ENCODE peak calls at places on chromosomes 2 and 18, in seven cellular contexts. One of them, this sample, is unnamed.

GRCh38 chr2:183117226-183117625 is 7.0 kb upstream of the NUP35 start:
- DNase-seq in K562: no peak
- DNase-seq in HepG2: peak
- DNase-seq in A549: no peak
- DNase-seq in endothelial cell of umbilical vein: no peak
- DNase-seq in WTC11: no peak
- DNase-seq in NB4: no peak
- DNase-seq in this sample: no peak

GRCh38 chr2:1459727-1460126 is 46.5 kb downstream of the TPO start:
- DNase-seq in K562: no peak
- DNase-seq in HepG2: no peak
- DNase-seq in A549: no peak
- DNase-seq in endothelial cell of umbilical vein: no peak
- DNase-seq in WTC11: no peak
- DNase-seq in NB4: no peak
- DNase-seq in this sample: no peak

GRCh38 chr2:161650116-161651015 is 26.1 kb downstream of the SLC4A10 start:
- DNase-seq in K562: no peak
- DNase-seq in HepG2: no peak
- DNase-seq in A549: no peak
- DNase-seq in endothelial cell of umbilical vein: no peak
- DNase-seq in WTC11: no peak
- DNase-seq in NB4: no peak
- DNase-seq in this sample: no peak

GRCh38 chr2:67295851-67296250 is 101.3 kb upstream of the ETAA1 start:
- DNase-seq in K562: no peak
- DNase-seq in HepG2: no peak
- DNase-seq in A549: no peak
- DNase-seq in endothelial cell of umbilical vein: no peak
- DNase-seq in WTC11: no peak
- DNase-seq in NB4: no peak
- DNase-seq in this sample: no peak

GRCh38 chr2:17822452-17823117 is 6.3 kb downstream of the MSGN1 start:
- DNase-seq in K562: no peak
- DNase-seq in HepG2: no peak
- DNase-seq in A549: no peak
- DNase-seq in endothelial cell of umbilical vein: no peak
- DNase-seq in WTC11: no peak
- DNase-seq in NB4: no peak
- DNase-seq in this sample: no peak

GRCh38 chr2:239586651-239587310 is 186.0 kb upstream of the HDAC4 start:
- DNase-seq in K562: no peak
- DNase-seq in HepG2: peak
- DNase-seq in A549: no peak
- DNase-seq in endothelial cell of umbilical vein: no peak
- DNase-seq in WTC11: peak
- DNase-seq in NB4: no peak
- DNase-seq in this sample: no peak

GRCh38 chr2:13968811-13969210 is 663.7 kb upstream of the LRATD1 start:
- DNase-seq in K562: no peak
- DNase-seq in HepG2: no peak
- DNase-seq in A549: no peak
- DNase-seq in endothelial cell of umbilical vein: no peak
- DNase-seq in WTC11: no peak
- DNase-seq in NB4: no peak
- DNase-seq in this sample: no peak

GRCh38 chr18:59954746-59955145 is 55.0 kb downstream of the PMAIP1 start:
- DNase-seq in K562: no peak
- DNase-seq in HepG2: peak
- DNase-seq in A549: peak
- DNase-seq in endothelial cell of umbilical vein: no peak
- DNase-seq in WTC11: no peak
- DNase-seq in NB4: no peak
- DNase-seq in this sample: peak

GRCh38 chr18:21958707-21959457 is 210.5 kb upstream of the GATA6 start:
- DNase-seq in K562: no peak
- DNase-seq in HepG2: no peak
- DNase-seq in A549: no peak
- DNase-seq in endothelial cell of umbilical vein: no peak
- DNase-seq in WTC11: no peak
- DNase-seq in NB4: no peak
- DNase-seq in this sample: no peak

GRCh38 chr2:240450532-240451107 is 15.2 kb downstream of the GPC1 start:
- DNase-seq in K562: no peak
- DNase-seq in HepG2: no peak
- DNase-seq in A549: no peak
- DNase-seq in endothelial cell of umbilical vein: no peak
- DNase-seq in WTC11: no peak
- DNase-seq in NB4: no peak
- DNase-seq in this sample: no peak

GRCh38 chr2:227785293-227785692 is 28.3 kb upstream of the CCL20 start:
- DNase-seq in K562: no peak
- DNase-seq in HepG2: no peak
- DNase-seq in A549: no peak
- DNase-seq in endothelial cell of umbilical vein: no peak
- DNase-seq in WTC11: no peak
- DNase-seq in NB4: no peak
- DNase-seq in this sample: no peak

GRCh38 chr2:17133052-17133671 is 385.1 kb downstream of the RAD51AP2 start:
- DNase-seq in K562: no peak
- DNase-seq in HepG2: no peak
- DNase-seq in A549: no peak
- DNase-seq in endothelial cell of umbilical vein: no peak
- DNase-seq in WTC11: no peak
- DNase-seq in NB4: no peak
- DNase-seq in this sample: no peak

GRCh38 chr2:226794751-226795171 is 4.9 kb downstream of the IRS1 start:
- DNase-seq in K562: no peak
- DNase-seq in HepG2: no peak
- DNase-seq in A549: peak
- DNase-seq in endothelial cell of umbilical vein: no peak
- DNase-seq in WTC11: no peak
- DNase-seq in NB4: no peak
- DNase-seq in this sample: no peak

GRCh38 chr2:162073776-162074578 is at the start of gene DPP4:
- DNase-seq in K562: no peak
- DNase-seq in HepG2: peak
- DNase-seq in A549: peak
- DNase-seq in endothelial cell of umbilical vein: peak
- DNase-seq in WTC11: peak
- DNase-seq in NB4: peak
- DNase-seq in this sample: no peak

GRCh38 chr2:26590439-26590838 is 50.7 kb downstream of the CIB4 start:
- DNase-seq in K562: no peak
- DNase-seq in HepG2: no peak
- DNase-seq in A549: no peak
- DNase-seq in endothelial cell of umbilical vein: no peak
- DNase-seq in WTC11: peak
- DNase-seq in NB4: no peak
- DNase-seq in this sample: no peak

GRCh38 chr2:202152104-202152771 is 79.2 kb downstream of the KIAA2012 start:
- DNase-seq in K562: no peak
- DNase-seq in HepG2: no peak
- DNase-seq in A549: no peak
- DNase-seq in endothelial cell of umbilical vein: no peak
- DNase-seq in WTC11: no peak
- DNase-seq in NB4: no peak
- DNase-seq in this sample: no peak

GRCh38 chr2:239729681-239730566 is 295.2 kb downstream of the NDUFA10 start:
- DNase-seq in K562: no peak
- DNase-seq in HepG2: no peak
- DNase-seq in A549: no peak
- DNase-seq in endothelial cell of umbilical vein: no peak
- DNase-seq in WTC11: no peak
- DNase-seq in NB4: no peak
- DNase-seq in this sample: no peak

GRCh38 chr2:182031956-182032355 is 46.3 kb downstream of the PPP1R1C start:
- DNase-seq in K562: no peak
- DNase-seq in HepG2: no peak
- DNase-seq in A549: no peak
- DNase-seq in endothelial cell of umbilical vein: no peak
- DNase-seq in WTC11: no peak
- DNase-seq in NB4: no peak
- DNase-seq in this sample: no peak
- TF ChIP-seq MAX in K562: no peak
- TF ChIP-seq MAX in HepG2: no peak
- TF ChIP-seq MAX in A549: no peak
- TF ChIP-seq MAX in endothelial cell of umbilical vein: no peak
- TF ChIP-seq MAX in WTC11: no peak
- TF ChIP-seq MAX in NB4: no peak
- TF ChIP-seq MAX in this sample: no peak

DNA sequence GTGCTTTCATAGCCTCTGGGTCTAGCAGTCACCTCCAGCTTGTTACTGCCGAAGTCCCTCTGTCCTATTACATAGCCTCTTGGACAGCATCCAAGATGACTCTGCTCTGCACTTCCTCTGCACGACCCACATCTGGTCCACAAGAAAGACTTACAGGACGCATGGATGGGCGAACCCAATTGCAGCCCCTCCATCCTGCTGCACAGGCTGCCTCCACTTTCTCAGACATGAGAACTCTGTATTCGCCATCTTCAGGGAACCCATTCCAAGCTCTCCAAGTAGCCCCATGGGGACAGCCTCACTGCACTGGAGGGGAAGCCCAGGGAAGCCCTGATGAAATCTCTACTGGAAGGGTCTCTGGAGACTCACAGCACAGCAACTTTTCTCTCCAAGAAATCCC is 172.1 kb downstream of the GFPT1 start:
- DNase-seq in K562: no peak
- DNase-seq in HepG2: peak
- DNase-seq in A549: no peak
- DNase-seq in endothelial cell of umbilical vein: peak
- DNase-seq in WTC11: no peak
- DNase-seq in NB4: no peak
- DNase-seq in this sample: no peak
- TF ChIP-seq MAX in K562: no peak
- TF ChIP-seq MAX in HepG2: no peak
- TF ChIP-seq MAX in A549: no peak
- TF ChIP-seq MAX in endothelial cell of umbilical vein: no peak
- TF ChIP-seq MAX in WTC11: no peak
- TF ChIP-seq MAX in NB4: no peak
- TF ChIP-seq MAX in this sample: no peak

GRCh38 chr18:46668135-46668534 is 11.1 kb upstream of the LOXHD1 start:
- DNase-seq in K562: no peak
- DNase-seq in HepG2: no peak
- DNase-seq in A549: no peak
- DNase-seq in endothelial cell of umbilical vein: no peak
- DNase-seq in WTC11: no peak
- DNase-seq in NB4: no peak
- DNase-seq in this sample: no peak
- TF ChIP-seq MAX in K562: no peak
- TF ChIP-seq MAX in HepG2: no peak
- TF ChIP-seq MAX in A549: no peak
- TF ChIP-seq MAX in endothelial cell of umbilical vein: no peak
- TF ChIP-seq MAX in WTC11: no peak
- TF ChIP-seq MAX in NB4: no peak
- TF ChIP-seq MAX in this sample: no peak

DNA sequence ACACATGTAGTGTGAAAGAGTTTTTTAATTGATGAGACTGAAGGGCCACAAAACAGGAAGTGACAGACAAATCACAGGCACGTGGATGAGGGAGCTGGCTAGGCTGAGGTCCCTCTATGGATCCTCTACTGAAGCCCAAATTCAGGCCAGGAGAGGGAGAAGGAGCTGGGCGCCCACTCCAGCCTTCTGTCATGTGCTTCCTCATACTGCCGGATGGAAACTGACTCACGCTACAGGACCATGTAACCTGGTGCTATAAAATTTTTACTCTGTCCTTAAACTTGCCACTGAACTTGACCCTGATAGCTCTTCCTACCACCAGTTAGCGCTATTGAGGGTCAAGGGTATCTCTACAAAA is 31.3 kb downstream of the PSTPIP2 start:
- DNase-seq in K562: peak
- DNase-seq in HepG2: no peak
- DNase-seq in A549: no peak
- DNase-seq in endothelial cell of umbilical vein: no peak
- DNase-seq in WTC11: no peak
- DNase-seq in NB4: peak
- DNase-seq in this sample: no peak
- TF ChIP-seq MAX in K562: peak
- TF ChIP-seq MAX in HepG2: no peak
- TF ChIP-seq MAX in A549: no peak
- TF ChIP-seq MAX in endothelial cell of umbilical vein: no peak
- TF ChIP-seq MAX in WTC11: no peak
- TF ChIP-seq MAX in NB4: no peak
- TF ChIP-seq MAX in this sample: no peak

DNA sequence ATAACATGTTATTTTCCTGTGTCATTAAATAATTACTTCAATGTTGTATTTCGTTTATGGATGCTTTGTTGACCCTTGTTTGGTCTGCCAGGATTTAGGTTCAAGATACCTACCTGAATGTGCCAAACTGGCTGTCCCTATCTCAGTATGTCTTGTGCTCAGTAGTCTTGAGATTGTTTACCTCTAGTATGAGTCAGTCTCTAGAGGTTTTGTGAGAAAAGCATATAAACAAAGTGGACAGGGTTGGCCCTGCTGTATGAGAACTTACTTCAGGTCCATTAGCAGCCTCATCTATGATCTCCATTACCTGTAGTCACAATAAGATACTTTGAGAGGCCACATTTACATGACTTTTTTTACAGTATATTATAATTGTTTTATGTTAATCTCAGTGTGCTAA is 17.8 kb downstream of the DDX18 start:
- DNase-seq in K562: no peak
- DNase-seq in HepG2: no peak
- DNase-seq in A549: no peak
- DNase-seq in endothelial cell of umbilical vein: no peak
- DNase-seq in WTC11: no peak
- DNase-seq in NB4: no peak
- DNase-seq in this sample: no peak
- TF ChIP-seq MAX in K562: no peak
- TF ChIP-seq MAX in HepG2: no peak
- TF ChIP-seq MAX in A549: no peak
- TF ChIP-seq MAX in endothelial cell of umbilical vein: no peak
- TF ChIP-seq MAX in WTC11: no peak
- TF ChIP-seq MAX in NB4: no peak
- TF ChIP-seq MAX in this sample: no peak

GRCh38 chr18:76131738-76132137 is 363.3 kb downstream of the ZNF516 start:
- DNase-seq in K562: no peak
- DNase-seq in HepG2: no peak
- DNase-seq in A549: no peak
- DNase-seq in endothelial cell of umbilical vein: no peak
- DNase-seq in WTC11: no peak
- DNase-seq in NB4: peak
- DNase-seq in this sample: no peak
- TF ChIP-seq MAX in K562: no peak
- TF ChIP-seq MAX in HepG2: no peak
- TF ChIP-seq MAX in A549: no peak
- TF ChIP-seq MAX in endothelial cell of umbilical vein: no peak
- TF ChIP-seq MAX in WTC11: no peak
- TF ChIP-seq MAX in NB4: no peak
- TF ChIP-seq MAX in this sample: no peak

GRCh38 chr2:76642122-76642521 is 880.1 kb downstream of the LRRTM4 start:
- DNase-seq in K562: no peak
- DNase-seq in HepG2: no peak
- DNase-seq in A549: no peak
- DNase-seq in endothelial cell of umbilical vein: no peak
- DNase-seq in WTC11: no peak
- DNase-seq in NB4: no peak
- DNase-seq in this sample: no peak

GRCh38 chr2:76641506-76641905 is 880.7 kb downstream of the LRRTM4 start:
- DNase-seq in K562: no peak
- DNase-seq in HepG2: no peak
- DNase-seq in A549: no peak
- DNase-seq in endothelial cell of umbilical vein: no peak
- DNase-seq in WTC11: no peak
- DNase-seq in NB4: no peak
- DNase-seq in this sample: no peak

GRCh38 chr2:76640905-76641304 is 881.3 kb downstream of the LRRTM4 start:
- DNase-seq in K562: no peak
- DNase-seq in HepG2: no peak
- DNase-seq in A549: no peak
- DNase-seq in endothelial cell of umbilical vein: no peak
- DNase-seq in WTC11: no peak
- DNase-seq in NB4: no peak
- DNase-seq in this sample: no peak
- TF ChIP-seq MAX in K562: no peak
- TF ChIP-seq MAX in HepG2: no peak
- TF ChIP-seq MAX in A549: no peak
- TF ChIP-seq MAX in endothelial cell of umbilical vein: no peak
- TF ChIP-seq MAX in WTC11: no peak
- TF ChIP-seq MAX in NB4: no peak
- TF ChIP-seq MAX in this sample: no peak

This sample was measured in HCT116.